ENCODE peak calls at places on chromosomes 16 and 17, in ten cellular contexts. One of them, this sample, is unnamed.

GRCh38 chr17:4501295-4501949 is 2.7 kb downstream of the SPNS2 start:
- DNase-seq in stimulated activated CD4-positive, alpha-beta T cell treated with anti-CD3 and anti-CD28 coated beads, Interleukin-15, amount 100 ng/mL, for 1 hour: no peak
- DNase-seq in T-helper 2 cell: no peak
- DNase-seq in body of pancreas: no peak
- DNase-seq in islet precursor cell: no peak
- DNase-seq in activated CD8-positive, alpha-beta T cell treated with anti-CD3 and anti-CD28 coated beads, Interleukin-2, amount 10 ng/mL, durations not matched to agents 7 days and 5 days: no peak
- DNase-seq in stimulated activated naive CD8-positive, alpha-beta T cell treated with anti-CD3 and anti-CD28 coated beads, Interleukin-15, Interleukin-2, amounts not matched to agents 100 U/mL and 50 U/mL, for 24 hours: no peak
- DNase-seq in progenitor cell of endocrine pancreas: no peak
- DNase-seq in T1000: no peak
- DNase-seq in hippocampal formation: no peak
- DNase-seq in this sample: no peak

GRCh38 chr17:81551458-81552243 is 502 bp downstream of the FAAP100 start:
- DNase-seq in stimulated activated naive CD8-positive, alpha-beta T cell treated with anti-CD3 and anti-CD28 coated beads, Interleukin-15, Interleukin-2, amounts not matched to agents 100 U/mL and 50 U/mL, for 24 hours: no peak
- DNase-seq in hippocampal formation: no peak
- DNase-seq in T-helper 2 cell: no peak
- DNase-seq in stimulated activated CD4-positive, alpha-beta T cell treated with anti-CD3 and anti-CD28 coated beads, Interleukin-15, amount 100 ng/mL, for 1 hour: no peak
- DNase-seq in progenitor cell of endocrine pancreas: no peak
- DNase-seq in islet precursor cell: no peak
- DNase-seq in T1000: no peak
- DNase-seq in activated CD8-positive, alpha-beta T cell treated with anti-CD3 and anti-CD28 coated beads, Interleukin-2, amount 10 ng/mL, durations not matched to agents 7 days and 5 days: no peak
- DNase-seq in body of pancreas: peak
- DNase-seq in this sample: peak

GRCh38 chr16:49921791-49922456 is 66.0 kb upstream of the ZNF423 start:
- DNase-seq in progenitor cell of endocrine pancreas: peak
- DNase-seq in T1000: no peak
- DNase-seq in stimulated activated naive CD8-positive, alpha-beta T cell treated with anti-CD3 and anti-CD28 coated beads, Interleukin-15, Interleukin-2, amounts not matched to agents 100 U/mL and 50 U/mL, for 24 hours: peak
- DNase-seq in stimulated activated CD4-positive, alpha-beta T cell treated with anti-CD3 and anti-CD28 coated beads, Interleukin-15, amount 100 ng/mL, for 1 hour: peak
- DNase-seq in hippocampal formation: no peak
- DNase-seq in T-helper 2 cell: no peak
- DNase-seq in activated CD8-positive, alpha-beta T cell treated with anti-CD3 and anti-CD28 coated beads, Interleukin-2, amount 10 ng/mL, durations not matched to agents 7 days and 5 days: peak
- DNase-seq in islet precursor cell: peak
- DNase-seq in body of pancreas: peak
- DNase-seq in this sample: peak

GRCh38 chr17:61647044-61647443 is 56.0 kb upstream of the NACA2 start:
- DNase-seq in body of pancreas: no peak
- DNase-seq in hippocampal formation: no peak
- DNase-seq in stimulated activated naive CD8-positive, alpha-beta T cell treated with anti-CD3 and anti-CD28 coated beads, Interleukin-15, Interleukin-2, amounts not matched to agents 100 U/mL and 50 U/mL, for 24 hours: no peak
- DNase-seq in progenitor cell of endocrine pancreas: no peak
- DNase-seq in stimulated activated CD4-positive, alpha-beta T cell treated with anti-CD3 and anti-CD28 coated beads, Interleukin-15, amount 100 ng/mL, for 1 hour: no peak
- DNase-seq in activated CD8-positive, alpha-beta T cell treated with anti-CD3 and anti-CD28 coated beads, Interleukin-2, amount 10 ng/mL, durations not matched to agents 7 days and 5 days: no peak
- DNase-seq in T-helper 2 cell: no peak
- DNase-seq in islet precursor cell: no peak
- DNase-seq in T1000: no peak
- DNase-seq in this sample: no peak

GRCh38 chr16:89164436-89164835 is 7.1 kb upstream of the CDH15 start:
- DNase-seq in stimulated activated naive CD8-positive, alpha-beta T cell treated with anti-CD3 and anti-CD28 coated beads, Interleukin-15, Interleukin-2, amounts not matched to agents 100 U/mL and 50 U/mL, for 24 hours: no peak
- DNase-seq in progenitor cell of endocrine pancreas: no peak
- DNase-seq in activated CD8-positive, alpha-beta T cell treated with anti-CD3 and anti-CD28 coated beads, Interleukin-2, amount 10 ng/mL, durations not matched to agents 7 days and 5 days: no peak
- DNase-seq in body of pancreas: no peak
- DNase-seq in stimulated activated CD4-positive, alpha-beta T cell treated with anti-CD3 and anti-CD28 coated beads, Interleukin-15, amount 100 ng/mL, for 1 hour: no peak
- DNase-seq in islet precursor cell: no peak
- DNase-seq in T1000: no peak
- DNase-seq in hippocampal formation: no peak
- DNase-seq in T-helper 2 cell: no peak
- DNase-seq in this sample: no peak

GRCh38 chr17:41325611-41326010 is 10.1 kb upstream of the KRTAP17-1 start:
- DNase-seq in islet precursor cell: peak
- DNase-seq in T-helper 2 cell: no peak
- DNase-seq in stimulated activated naive CD8-positive, alpha-beta T cell treated with anti-CD3 and anti-CD28 coated beads, Interleukin-15, Interleukin-2, amounts not matched to agents 100 U/mL and 50 U/mL, for 24 hours: no peak
- DNase-seq in activated CD8-positive, alpha-beta T cell treated with anti-CD3 and anti-CD28 coated beads, Interleukin-2, amount 10 ng/mL, durations not matched to agents 7 days and 5 days: no peak
- DNase-seq in stimulated activated CD4-positive, alpha-beta T cell treated with anti-CD3 and anti-CD28 coated beads, Interleukin-15, amount 100 ng/mL, for 1 hour: no peak
- DNase-seq in T1000: no peak
- DNase-seq in hippocampal formation: no peak
- DNase-seq in progenitor cell of endocrine pancreas: no peak
- DNase-seq in body of pancreas: no peak
- DNase-seq in this sample: no peak

GRCh38 chr17:61583242-61583641 is 7.8 kb downstream of the NACA2 start:
- DNase-seq in activated CD8-positive, alpha-beta T cell treated with anti-CD3 and anti-CD28 coated beads, Interleukin-2, amount 10 ng/mL, durations not matched to agents 7 days and 5 days: no peak
- DNase-seq in hippocampal formation: no peak
- DNase-seq in T-helper 2 cell: no peak
- DNase-seq in body of pancreas: no peak
- DNase-seq in stimulated activated CD4-positive, alpha-beta T cell treated with anti-CD3 and anti-CD28 coated beads, Interleukin-15, amount 100 ng/mL, for 1 hour: no peak
- DNase-seq in T1000: no peak
- DNase-seq in progenitor cell of endocrine pancreas: no peak
- DNase-seq in islet precursor cell: no peak
- DNase-seq in stimulated activated naive CD8-positive, alpha-beta T cell treated with anti-CD3 and anti-CD28 coated beads, Interleukin-15, Interleukin-2, amounts not matched to agents 100 U/mL and 50 U/mL, for 24 hours: no peak
- DNase-seq in this sample: peak

GRCh38 chr16:3467920-3468319 is 24.4 kb downstream of the NAA60 start:
- DNase-seq in progenitor cell of endocrine pancreas: no peak
- DNase-seq in activated CD8-positive, alpha-beta T cell treated with anti-CD3 and anti-CD28 coated beads, Interleukin-2, amount 10 ng/mL, durations not matched to agents 7 days and 5 days: no peak
- DNase-seq in body of pancreas: no peak
- DNase-seq in T1000: no peak
- DNase-seq in hippocampal formation: no peak
- DNase-seq in stimulated activated CD4-positive, alpha-beta T cell treated with anti-CD3 and anti-CD28 coated beads, Interleukin-15, amount 100 ng/mL, for 1 hour: no peak
- DNase-seq in islet precursor cell: no peak
- DNase-seq in T-helper 2 cell: no peak
- DNase-seq in stimulated activated naive CD8-positive, alpha-beta T cell treated with anti-CD3 and anti-CD28 coated beads, Interleukin-15, Interleukin-2, amounts not matched to agents 100 U/mL and 50 U/mL, for 24 hours: no peak
- DNase-seq in this sample: peak

GRCh38 chr17:82226170-82226808 is 2.6 kb upstream of the SLC16A3 start:
- DNase-seq in activated CD8-positive, alpha-beta T cell treated with anti-CD3 and anti-CD28 coated beads, Interleukin-2, amount 10 ng/mL, durations not matched to agents 7 days and 5 days: no peak
- DNase-seq in T-helper 2 cell: no peak
- DNase-seq in progenitor cell of endocrine pancreas: no peak
- DNase-seq in body of pancreas: no peak
- DNase-seq in stimulated activated naive CD8-positive, alpha-beta T cell treated with anti-CD3 and anti-CD28 coated beads, Interleukin-15, Interleukin-2, amounts not matched to agents 100 U/mL and 50 U/mL, for 24 hours: peak
- DNase-seq in hippocampal formation: no peak
- DNase-seq in islet precursor cell: no peak
- DNase-seq in stimulated activated CD4-positive, alpha-beta T cell treated with anti-CD3 and anti-CD28 coated beads, Interleukin-15, amount 100 ng/mL, for 1 hour: no peak
- DNase-seq in T1000: no peak
- DNase-seq in this sample: no peak

GRCh38 chr17:46192211-46192483 is 1.1 kb downstream of the KANSL1 start:
- DNase-seq in stimulated activated CD4-positive, alpha-beta T cell treated with anti-CD3 and anti-CD28 coated beads, Interleukin-15, amount 100 ng/mL, for 1 hour: no peak
- DNase-seq in T1000: no peak
- DNase-seq in hippocampal formation: no peak
- DNase-seq in islet precursor cell: no peak
- DNase-seq in T-helper 2 cell: no peak
- DNase-seq in body of pancreas: no peak
- DNase-seq in activated CD8-positive, alpha-beta T cell treated with anti-CD3 and anti-CD28 coated beads, Interleukin-2, amount 10 ng/mL, durations not matched to agents 7 days and 5 days: no peak
- DNase-seq in stimulated activated naive CD8-positive, alpha-beta T cell treated with anti-CD3 and anti-CD28 coated beads, Interleukin-15, Interleukin-2, amounts not matched to agents 100 U/mL and 50 U/mL, for 24 hours: no peak
- DNase-seq in progenitor cell of endocrine pancreas: no peak
- DNase-seq in this sample: no peak

GRCh38 chr17:17555906-17556305 is 35.6 kb downstream of the PEMT start:
- DNase-seq in T-helper 2 cell: no peak
- DNase-seq in T1000: no peak
- DNase-seq in stimulated activated CD4-positive, alpha-beta T cell treated with anti-CD3 and anti-CD28 coated beads, Interleukin-15, amount 100 ng/mL, for 1 hour: no peak
- DNase-seq in hippocampal formation: no peak
- DNase-seq in progenitor cell of endocrine pancreas: no peak
- DNase-seq in body of pancreas: no peak
- DNase-seq in stimulated activated naive CD8-positive, alpha-beta T cell treated with anti-CD3 and anti-CD28 coated beads, Interleukin-15, Interleukin-2, amounts not matched to agents 100 U/mL and 50 U/mL, for 24 hours: no peak
- DNase-seq in activated CD8-positive, alpha-beta T cell treated with anti-CD3 and anti-CD28 coated beads, Interleukin-2, amount 10 ng/mL, durations not matched to agents 7 days and 5 days: no peak
- DNase-seq in islet precursor cell: no peak
- DNase-seq in this sample: no peak

GRCh38 chr16:74026373-74027281 is 270.0 kb upstream of the PSMD7 start:
- DNase-seq in stimulated activated naive CD8-positive, alpha-beta T cell treated with anti-CD3 and anti-CD28 coated beads, Interleukin-15, Interleukin-2, amounts not matched to agents 100 U/mL and 50 U/mL, for 24 hours: no peak
- DNase-seq in hippocampal formation: no peak
- DNase-seq in body of pancreas: no peak
- DNase-seq in islet precursor cell: no peak
- DNase-seq in T1000: no peak
- DNase-seq in T-helper 2 cell: no peak
- DNase-seq in stimulated activated CD4-positive, alpha-beta T cell treated with anti-CD3 and anti-CD28 coated beads, Interleukin-15, amount 100 ng/mL, for 1 hour: no peak
- DNase-seq in progenitor cell of endocrine pancreas: no peak
- DNase-seq in activated CD8-positive, alpha-beta T cell treated with anti-CD3 and anti-CD28 coated beads, Interleukin-2, amount 10 ng/mL, durations not matched to agents 7 days and 5 days: no peak
- DNase-seq in this sample: no peak

GRCh38 chr16:58365623-58366022 is 26.6 kb upstream of the GINS3 start:
- DNase-seq in stimulated activated naive CD8-positive, alpha-beta T cell treated with anti-CD3 and anti-CD28 coated beads, Interleukin-15, Interleukin-2, amounts not matched to agents 100 U/mL and 50 U/mL, for 24 hours: no peak
- DNase-seq in progenitor cell of endocrine pancreas: no peak
- DNase-seq in stimulated activated CD4-positive, alpha-beta T cell treated with anti-CD3 and anti-CD28 coated beads, Interleukin-15, amount 100 ng/mL, for 1 hour: no peak
- DNase-seq in body of pancreas: no peak
- DNase-seq in hippocampal formation: no peak
- DNase-seq in T1000: no peak
- DNase-seq in islet precursor cell: no peak
- DNase-seq in T-helper 2 cell: no peak
- DNase-seq in activated CD8-positive, alpha-beta T cell treated with anti-CD3 and anti-CD28 coated beads, Interleukin-2, amount 10 ng/mL, durations not matched to agents 7 days and 5 days: no peak
- DNase-seq in this sample: no peak

GRCh38 chr16:21646721-21647561 is 5.5 kb downstream of the IGSF6 start:
- DNase-seq in stimulated activated naive CD8-positive, alpha-beta T cell treated with anti-CD3 and anti-CD28 coated beads, Interleukin-15, Interleukin-2, amounts not matched to agents 100 U/mL and 50 U/mL, for 24 hours: peak
- DNase-seq in islet precursor cell: no peak
- DNase-seq in body of pancreas: peak
- DNase-seq in activated CD8-positive, alpha-beta T cell treated with anti-CD3 and anti-CD28 coated beads, Interleukin-2, amount 10 ng/mL, durations not matched to agents 7 days and 5 days: peak
- DNase-seq in hippocampal formation: no peak
- DNase-seq in T1000: no peak
- DNase-seq in stimulated activated CD4-positive, alpha-beta T cell treated with anti-CD3 and anti-CD28 coated beads, Interleukin-15, amount 100 ng/mL, for 1 hour: peak
- DNase-seq in progenitor cell of endocrine pancreas: no peak
- DNase-seq in T-helper 2 cell: no peak
- DNase-seq in this sample: no peak

GRCh38 chr16:54443352-54443751 is 156.8 kb upstream of the IRX3 start:
- DNase-seq in hippocampal formation: no peak
- DNase-seq in T-helper 2 cell: no peak
- DNase-seq in activated CD8-positive, alpha-beta T cell treated with anti-CD3 and anti-CD28 coated beads, Interleukin-2, amount 10 ng/mL, durations not matched to agents 7 days and 5 days: no peak
- DNase-seq in progenitor cell of endocrine pancreas: no peak
- DNase-seq in stimulated activated CD4-positive, alpha-beta T cell treated with anti-CD3 and anti-CD28 coated beads, Interleukin-15, amount 100 ng/mL, for 1 hour: no peak
- DNase-seq in islet precursor cell: no peak
- DNase-seq in body of pancreas: no peak
- DNase-seq in T1000: no peak
- DNase-seq in stimulated activated naive CD8-positive, alpha-beta T cell treated with anti-CD3 and anti-CD28 coated beads, Interleukin-15, Interleukin-2, amounts not matched to agents 100 U/mL and 50 U/mL, for 24 hours: no peak
- DNase-seq in this sample: no peak

GRCh38 chr17:6061290-6061689 is 8.9 kb upstream of the WSCD1 start:
- DNase-seq in islet precursor cell: peak
- DNase-seq in hippocampal formation: no peak
- DNase-seq in body of pancreas: no peak
- DNase-seq in stimulated activated naive CD8-positive, alpha-beta T cell treated with anti-CD3 and anti-CD28 coated beads, Interleukin-15, Interleukin-2, amounts not matched to agents 100 U/mL and 50 U/mL, for 24 hours: no peak
- DNase-seq in activated CD8-positive, alpha-beta T cell treated with anti-CD3 and anti-CD28 coated beads, Interleukin-2, amount 10 ng/mL, durations not matched to agents 7 days and 5 days: no peak
- DNase-seq in T1000: no peak
- DNase-seq in progenitor cell of endocrine pancreas: no peak
- DNase-seq in T-helper 2 cell: no peak
- DNase-seq in stimulated activated CD4-positive, alpha-beta T cell treated with anti-CD3 and anti-CD28 coated beads, Interleukin-15, amount 100 ng/mL, for 1 hour: no peak
- DNase-seq in this sample: no peak

GRCh38 chr16:73125860-73126259 is 77.9 kb upstream of the ZFHX3 start:
- DNase-seq in islet precursor cell: no peak
- DNase-seq in hippocampal formation: no peak
- DNase-seq in stimulated activated CD4-positive, alpha-beta T cell treated with anti-CD3 and anti-CD28 coated beads, Interleukin-15, amount 100 ng/mL, for 1 hour: no peak
- DNase-seq in activated CD8-positive, alpha-beta T cell treated with anti-CD3 and anti-CD28 coated beads, Interleukin-2, amount 10 ng/mL, durations not matched to agents 7 days and 5 days: no peak
- DNase-seq in stimulated activated naive CD8-positive, alpha-beta T cell treated with anti-CD3 and anti-CD28 coated beads, Interleukin-15, Interleukin-2, amounts not matched to agents 100 U/mL and 50 U/mL, for 24 hours: no peak
- DNase-seq in T1000: no peak
- DNase-seq in body of pancreas: peak
- DNase-seq in progenitor cell of endocrine pancreas: no peak
- DNase-seq in T-helper 2 cell: no peak
- DNase-seq in this sample: no peak

GRCh38 chr17:15321556-15322250 is 19.7 kb downstream of the TEKT3 start:
- DNase-seq in islet precursor cell: no peak
- DNase-seq in hippocampal formation: no peak
- DNase-seq in stimulated activated naive CD8-positive, alpha-beta T cell treated with anti-CD3 and anti-CD28 coated beads, Interleukin-15, Interleukin-2, amounts not matched to agents 100 U/mL and 50 U/mL, for 24 hours: no peak
- DNase-seq in T1000: no peak
- DNase-seq in progenitor cell of endocrine pancreas: no peak
- DNase-seq in T-helper 2 cell: no peak
- DNase-seq in stimulated activated CD4-positive, alpha-beta T cell treated with anti-CD3 and anti-CD28 coated beads, Interleukin-15, amount 100 ng/mL, for 1 hour: no peak
- DNase-seq in activated CD8-positive, alpha-beta T cell treated with anti-CD3 and anti-CD28 coated beads, Interleukin-2, amount 10 ng/mL, durations not matched to agents 7 days and 5 days: no peak
- DNase-seq in body of pancreas: no peak
- DNase-seq in this sample: no peak

GRCh38 chr16:50675686-50676610 is 5.2 kb downstream of the SNX20 start:
- DNase-seq in islet precursor cell: no peak
- DNase-seq in T-helper 2 cell: no peak
- DNase-seq in body of pancreas: no peak
- DNase-seq in activated CD8-positive, alpha-beta T cell treated with anti-CD3 and anti-CD28 coated beads, Interleukin-2, amount 10 ng/mL, durations not matched to agents 7 days and 5 days: no peak
- DNase-seq in progenitor cell of endocrine pancreas: no peak
- DNase-seq in stimulated activated CD4-positive, alpha-beta T cell treated with anti-CD3 and anti-CD28 coated beads, Interleukin-15, amount 100 ng/mL, for 1 hour: no peak
- DNase-seq in hippocampal formation: no peak
- DNase-seq in T1000: no peak
- DNase-seq in stimulated activated naive CD8-positive, alpha-beta T cell treated with anti-CD3 and anti-CD28 coated beads, Interleukin-15, Interleukin-2, amounts not matched to agents 100 U/mL and 50 U/mL, for 24 hours: no peak
- DNase-seq in this sample: peak

GRCh38 chr17:49572226-49572625 is 3.4 kb upstream of the NXPH3 start:
- DNase-seq in hippocampal formation: no peak
- DNase-seq in T-helper 2 cell: no peak
- DNase-seq in stimulated activated CD4-positive, alpha-beta T cell treated with anti-CD3 and anti-CD28 coated beads, Interleukin-15, amount 100 ng/mL, for 1 hour: no peak
- DNase-seq in body of pancreas: no peak
- DNase-seq in stimulated activated naive CD8-positive, alpha-beta T cell treated with anti-CD3 and anti-CD28 coated beads, Interleukin-15, Interleukin-2, amounts not matched to agents 100 U/mL and 50 U/mL, for 24 hours: no peak
- DNase-seq in islet precursor cell: no peak
- DNase-seq in activated CD8-positive, alpha-beta T cell treated with anti-CD3 and anti-CD28 coated beads, Interleukin-2, amount 10 ng/mL, durations not matched to agents 7 days and 5 days: no peak
- DNase-seq in progenitor cell of endocrine pancreas: no peak
- DNase-seq in T1000: no peak
- DNase-seq in this sample: no peak

GRCh38 chr17:45346255-45347015 is 29.6 kb upstream of the MAP3K14 start:
- DNase-seq in activated CD8-positive, alpha-beta T cell treated with anti-CD3 and anti-CD28 coated beads, Interleukin-2, amount 10 ng/mL, durations not matched to agents 7 days and 5 days: no peak
- DNase-seq in stimulated activated CD4-positive, alpha-beta T cell treated with anti-CD3 and anti-CD28 coated beads, Interleukin-15, amount 100 ng/mL, for 1 hour: no peak
- DNase-seq in hippocampal formation: no peak
- DNase-seq in progenitor cell of endocrine pancreas: no peak
- DNase-seq in stimulated activated naive CD8-positive, alpha-beta T cell treated with anti-CD3 and anti-CD28 coated beads, Interleukin-15, Interleukin-2, amounts not matched to agents 100 U/mL and 50 U/mL, for 24 hours: no peak
- DNase-seq in T-helper 2 cell: no peak
- DNase-seq in body of pancreas: no peak
- DNase-seq in islet precursor cell: peak
- DNase-seq in T1000: no peak
- DNase-seq in this sample: no peak

GRCh38 chr17:75864448-75864871 is 9.3 kb upstream of the WBP2 start:
- DNase-seq in activated CD8-positive, alpha-beta T cell treated with anti-CD3 and anti-CD28 coated beads, Interleukin-2, amount 10 ng/mL, durations not matched to agents 7 days and 5 days: peak
- DNase-seq in T-helper 2 cell: no peak
- DNase-seq in islet precursor cell: no peak
- DNase-seq in hippocampal formation: no peak
- DNase-seq in body of pancreas: peak
- DNase-seq in progenitor cell of endocrine pancreas: no peak
- DNase-seq in T1000: no peak
- DNase-seq in stimulated activated CD4-positive, alpha-beta T cell treated with anti-CD3 and anti-CD28 coated beads, Interleukin-15, amount 100 ng/mL, for 1 hour: no peak
- DNase-seq in stimulated activated naive CD8-positive, alpha-beta T cell treated with anti-CD3 and anti-CD28 coated beads, Interleukin-15, Interleukin-2, amounts not matched to agents 100 U/mL and 50 U/mL, for 24 hours: peak
- DNase-seq in this sample: no peak

GRCh38 chr16:73202176-73202729 is 154.3 kb upstream of the ZFHX3 start:
- DNase-seq in T-helper 2 cell: no peak
- DNase-seq in stimulated activated naive CD8-positive, alpha-beta T cell treated with anti-CD3 and anti-CD28 coated beads, Interleukin-15, Interleukin-2, amounts not matched to agents 100 U/mL and 50 U/mL, for 24 hours: no peak
- DNase-seq in progenitor cell of endocrine pancreas: no peak
- DNase-seq in stimulated activated CD4-positive, alpha-beta T cell treated with anti-CD3 and anti-CD28 coated beads, Interleukin-15, amount 100 ng/mL, for 1 hour: no peak
- DNase-seq in islet precursor cell: no peak
- DNase-seq in activated CD8-positive, alpha-beta T cell treated with anti-CD3 and anti-CD28 coated beads, Interleukin-2, amount 10 ng/mL, durations not matched to agents 7 days and 5 days: no peak
- DNase-seq in body of pancreas: peak
- DNase-seq in T1000: no peak
- DNase-seq in hippocampal formation: no peak
- DNase-seq in this sample: no peak

GRCh38 chr16:28938721-28939120 is 7.0 kb downstream of the CD19 start:
- DNase-seq in stimulated activated CD4-positive, alpha-beta T cell treated with anti-CD3 and anti-CD28 coated beads, Interleukin-15, amount 100 ng/mL, for 1 hour: no peak
- DNase-seq in stimulated activated naive CD8-positive, alpha-beta T cell treated with anti-CD3 and anti-CD28 coated beads, Interleukin-15, Interleukin-2, amounts not matched to agents 100 U/mL and 50 U/mL, for 24 hours: no peak
- DNase-seq in T-helper 2 cell: no peak
- DNase-seq in islet precursor cell: no peak
- DNase-seq in hippocampal formation: no peak
- DNase-seq in T1000: no peak
- DNase-seq in progenitor cell of endocrine pancreas: no peak
- DNase-seq in body of pancreas: no peak
- DNase-seq in activated CD8-positive, alpha-beta T cell treated with anti-CD3 and anti-CD28 coated beads, Interleukin-2, amount 10 ng/mL, durations not matched to agents 7 days and 5 days: no peak
- DNase-seq in this sample: no peak

GRCh38 chr17:17008998-17009397 is 33.3 kb upstream of the MPRIP start:
- DNase-seq in body of pancreas: no peak
- DNase-seq in stimulated activated naive CD8-positive, alpha-beta T cell treated with anti-CD3 and anti-CD28 coated beads, Interleukin-15, Interleukin-2, amounts not matched to agents 100 U/mL and 50 U/mL, for 24 hours: no peak
- DNase-seq in progenitor cell of endocrine pancreas: no peak
- DNase-seq in T-helper 2 cell: no peak
- DNase-seq in T1000: no peak
- DNase-seq in hippocampal formation: no peak
- DNase-seq in islet precursor cell: no peak
- DNase-seq in activated CD8-positive, alpha-beta T cell treated with anti-CD3 and anti-CD28 coated beads, Interleukin-2, amount 10 ng/mL, durations not matched to agents 7 days and 5 days: no peak
- DNase-seq in stimulated activated CD4-positive, alpha-beta T cell treated with anti-CD3 and anti-CD28 coated beads, Interleukin-15, amount 100 ng/mL, for 1 hour: no peak
- DNase-seq in this sample: no peak

GRCh38 chr17:66310528-66311148 is 8.2 kb downstream of the PRKCA start:
- DNase-seq in hippocampal formation: no peak
- DNase-seq in activated CD8-positive, alpha-beta T cell treated with anti-CD3 and anti-CD28 coated beads, Interleukin-2, amount 10 ng/mL, durations not matched to agents 7 days and 5 days: no peak
- DNase-seq in T-helper 2 cell: no peak
- DNase-seq in T1000: no peak
- DNase-seq in progenitor cell of endocrine pancreas: no peak
- DNase-seq in islet precursor cell: no peak
- DNase-seq in stimulated activated naive CD8-positive, alpha-beta T cell treated with anti-CD3 and anti-CD28 coated beads, Interleukin-15, Interleukin-2, amounts not matched to agents 100 U/mL and 50 U/mL, for 24 hours: peak
- DNase-seq in body of pancreas: no peak
- DNase-seq in stimulated activated CD4-positive, alpha-beta T cell treated with anti-CD3 and anti-CD28 coated beads, Interleukin-15, amount 100 ng/mL, for 1 hour: no peak
- DNase-seq in this sample: no peak

GRCh38 chr17:8647202-8647601 is 16.7 kb upstream of the MYH10 start:
- DNase-seq in stimulated activated naive CD8-positive, alpha-beta T cell treated with anti-CD3 and anti-CD28 coated beads, Interleukin-15, Interleukin-2, amounts not matched to agents 100 U/mL and 50 U/mL, for 24 hours: no peak
- DNase-seq in progenitor cell of endocrine pancreas: no peak
- DNase-seq in hippocampal formation: no peak
- DNase-seq in T1000: no peak
- DNase-seq in stimulated activated CD4-positive, alpha-beta T cell treated with anti-CD3 and anti-CD28 coated beads, Interleukin-15, amount 100 ng/mL, for 1 hour: no peak
- DNase-seq in islet precursor cell: peak
- DNase-seq in body of pancreas: no peak
- DNase-seq in T-helper 2 cell: no peak
- DNase-seq in activated CD8-positive, alpha-beta T cell treated with anti-CD3 and anti-CD28 coated beads, Interleukin-2, amount 10 ng/mL, durations not matched to agents 7 days and 5 days: no peak
- DNase-seq in this sample: no peak

GRCh38 chr17:57607553-57608120 is 137.5 kb downstream of the CCDC182 start:
- DNase-seq in T1000: no peak
- DNase-seq in islet precursor cell: no peak
- DNase-seq in hippocampal formation: no peak
- DNase-seq in body of pancreas: no peak
- DNase-seq in T-helper 2 cell: no peak
- DNase-seq in activated CD8-positive, alpha-beta T cell treated with anti-CD3 and anti-CD28 coated beads, Interleukin-2, amount 10 ng/mL, durations not matched to agents 7 days and 5 days: peak
- DNase-seq in stimulated activated CD4-positive, alpha-beta T cell treated with anti-CD3 and anti-CD28 coated beads, Interleukin-15, amount 100 ng/mL, for 1 hour: no peak
- DNase-seq in stimulated activated naive CD8-positive, alpha-beta T cell treated with anti-CD3 and anti-CD28 coated beads, Interleukin-15, Interleukin-2, amounts not matched to agents 100 U/mL and 50 U/mL, for 24 hours: no peak
- DNase-seq in progenitor cell of endocrine pancreas: no peak
- DNase-seq in this sample: no peak

This sample was measured in T47D.